ENCODE peak calls at places on chromosome 11, in six cellular contexts. H is pancreas, D is fibroblast of pulmonary artery, J is cardiac fibroblast, L is transverse colon, C is nephron progenitor cell. G is an unnamed sample.

GRCh38 chr11:16791494-16791961 is 53.1 kb downstream of the C11orf58 start:
- DNase-seq in L (no peak), C (no peak), H (no peak), D (peak; percentile 97), J (peak; percentile 95), G (no peak)

GRCh38 chr11:44623321-44623715 is 57.9 kb downstream of the CD82 start:
- DNase-seq in C (no peak), D (peak; percentile 18), H (no peak), J (no peak), L (peak; percentile 4), G (no peak)

GRCh38 chr11:28529540-28530410 is 421.6 kb downstream of the METTL15 start:
- DNase-seq in D (peak; percentile 85), J (peak; percentile 88), C (peak; percentile 4), H (no peak), L (no peak), G (peak; percentile 39)

GRCh38 chr11:12411806-12412727 is 34.7 kb downstream of the PARVA start:
- DNase-seq in C (peak; percentile 81), D (peak; percentile 91), J (peak; percentile 84), L (peak; percentile 69), H (no peak), G (peak; percentile 19)

GRCh38 chr11:121654506-121655480 is 202.0 kb upstream of the SORL1-AS1 start:
- DNase-seq in L (no peak), H (no peak), J (peak; percentile 25), C (no peak), D (peak; percentile 27), G (no peak)

GRCh38 chr11:128412847-128413791 is 174.2 kb downstream of the ETS1 start:
- DNase-seq in C (no peak), L (no peak), H (no peak), D (no peak), J (peak; percentile 48), G (peak; percentile 44)

GRCh38 chr11:20258496-20258895 is 98.2 kb upstream of the DBX1 start:
- DNase-seq in C (no peak), D (no peak), H (no peak), J (no peak), L (no peak), G (no peak)

GRCh38 chr11:67024410-67024809 is 1.5 kb downstream of the SYT12 start:
- DNase-seq in J (no peak), D (no peak), L (no peak), H (no peak), C (no peak), G (no peak)

GRCh38 chr11:6746086-6746618 is 25.6 kb downstream of the OR2AG2 start:
- DNase-seq in L (peak; percentile 55), J (peak; percentile 6), H (no peak), C (no peak), D (peak; percentile 13), G (peak; percentile 44)

GRCh38 chr11:128200467-128200866 is 386.9 kb downstream of the ETS1 start:
- DNase-seq in J (no peak), C (no peak), H (no peak), L (no peak), D (no peak), G (no peak)

GRCh38 chr11:15216678-15217077 is 102.0 kb downstream of the INSC start:
- DNase-seq in L (no peak), J (peak; percentile 9), D (no peak), C (no peak), H (no peak), G (peak; percentile 33)

GRCh38 chr11:11895672-11896071 is 53.9 kb downstream of the USP47 start:
- DNase-seq in J (peak; percentile 35), C (no peak), D (peak; percentile 26), L (no peak), H (no peak), G (no peak)

GRCh38 chr11:63673579-63673978 is 2.4 kb upstream of the ATL3 start:
- DNase-seq in H (no peak), C (no peak), D (no peak), L (no peak), J (peak; percentile 44), G (no peak)

GRCh38 chr11:38593649-38594048 is 1995.6 kb upstream of the RAG2 start:
- DNase-seq in C (no peak), D (peak; percentile 26), H (no peak), J (peak; percentile 45), L (no peak), G (no peak)

GRCh38 chr11:16382638-16383380 is 26.5 kb upstream of the SOX6 start:
- DNase-seq in J (peak; percentile 4), D (no peak), H (no peak), L (no peak), C (no peak), G (no peak)

GRCh38 chr11:100681064-100681502 is 6.0 kb upstream of the ARHGAP42 start:
- DNase-seq in C (peak; percentile 45), H (no peak), L (peak; percentile 89), J (peak; percentile 67), D (peak; percentile 8), G (peak; percentile 85)

GRCh38 chr11:114115406-114116054 is 56.0 kb downstream of the ZBTB16 start:
- DNase-seq in J (no peak), H (no peak), C (peak; percentile 33), D (no peak), L (no peak), G (no peak)

GRCh38 chr11:73221996-73222395 is 3.9 kb downstream of the P2RY2 start:
- DNase-seq in C (no peak), J (no peak), H (no peak), D (no peak), L (no peak), G (no peak)

GRCh38 chr11:5808500-5809121 is at the start of gene OR52N2:
- DNase-seq in C (peak; percentile 80), L (peak; percentile 73), J (peak; percentile 82), D (peak; percentile 81), H (peak; percentile 51), G (peak; percentile 50)

GRCh38 chr11:64560139-64560771 is 30.8 kb upstream of the SLC22A12 start:
- DNase-seq in C (no peak), H (no peak), J (no peak), D (no peak), L (peak; percentile 1), G (no peak)

GRCh38 chr11:86463955-86464354 is 89.3 kb downstream of the CCDC81 start:
- DNase-seq in L (no peak), J (no peak), H (no peak), C (no peak), D (no peak), G (no peak)

GRCh38 chr11:73334244-73335203 is 26.4 kb downstream of the ARHGEF17 start:
- DNase-seq in H (peak; percentile 58), L (peak; percentile 67), C (peak; percentile 38), J (peak; percentile 88), D (peak; percentile 85), G (peak; percentile 63)

GRCh38 chr11:102050927-102051575 is 3.8 kb downstream of the CFAP300 start:
- DNase-seq in J (no peak), L (no peak), H (no peak), C (no peak), D (no peak), G (no peak)

GRCh38 chr11:62398011-62398994 is 20.5 kb upstream of the SCGB1A1 start:
- DNase-seq in H (no peak), C (peak; percentile 33), L (no peak), D (peak; percentile 45), J (peak; percentile 18), G (no peak)

GRCh38 chr11:76778874-76779273 is 4.3 kb upstream of the TSKU start:
- DNase-seq in D (no peak), C (no peak), J (no peak), L (no peak), H (no peak), G (no peak)
- TF ChIP-seq CTCF in D (no peak), C (no peak), J (no peak), L (no peak), H (no peak), G (no peak)

DNA sequence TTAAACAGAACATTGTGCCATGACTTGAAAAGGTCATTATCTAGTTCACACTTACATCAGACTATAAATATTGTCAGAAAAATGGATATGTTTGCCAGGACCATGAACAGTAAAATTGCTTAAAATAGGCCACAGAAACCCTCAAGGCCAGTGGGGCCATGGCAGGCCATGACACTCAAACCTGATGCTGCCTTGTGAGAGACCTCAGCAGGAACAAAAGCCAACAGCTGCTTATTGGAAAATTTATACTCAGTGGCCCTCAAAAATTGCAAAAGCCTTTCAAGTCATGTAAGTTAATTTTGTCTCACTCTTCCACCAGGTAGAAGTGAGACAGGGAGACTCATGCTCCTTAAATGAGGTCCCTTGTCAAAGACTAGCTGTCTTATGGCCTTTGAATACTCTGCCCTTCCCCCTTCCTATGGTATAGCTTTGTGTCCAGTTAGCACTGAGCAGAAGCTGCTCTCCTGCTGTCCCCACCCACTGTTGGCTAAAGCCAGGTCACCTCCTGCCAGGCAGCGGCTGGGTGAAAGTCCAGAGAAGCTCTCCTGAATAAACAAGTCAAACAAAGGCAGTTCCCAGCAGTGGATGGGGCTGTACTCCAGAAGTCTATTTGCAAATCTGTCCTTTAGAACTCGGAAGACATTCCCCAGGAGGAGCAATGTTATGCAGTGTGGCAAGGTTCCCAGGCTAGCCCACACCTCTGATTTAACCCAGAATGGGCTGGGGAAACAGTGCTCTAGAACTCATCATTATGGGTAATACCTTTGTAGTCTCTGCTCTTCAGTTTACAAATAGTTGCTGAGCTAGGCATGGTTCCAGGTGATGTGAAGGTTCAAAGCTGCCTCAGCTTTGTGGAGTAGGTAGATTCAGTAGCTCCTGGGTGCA is 21.4 kb downstream of the ADM start:
- DNase-seq in D (peak; percentile 71), J (peak; percentile 45), C (no peak), H (peak; percentile 69), L (peak; percentile 77), G (no peak)
- TF ChIP-seq CTCF in D (no peak), J (no peak), C (no peak), H (no peak), L (no peak), G (no peak)

DNA sequence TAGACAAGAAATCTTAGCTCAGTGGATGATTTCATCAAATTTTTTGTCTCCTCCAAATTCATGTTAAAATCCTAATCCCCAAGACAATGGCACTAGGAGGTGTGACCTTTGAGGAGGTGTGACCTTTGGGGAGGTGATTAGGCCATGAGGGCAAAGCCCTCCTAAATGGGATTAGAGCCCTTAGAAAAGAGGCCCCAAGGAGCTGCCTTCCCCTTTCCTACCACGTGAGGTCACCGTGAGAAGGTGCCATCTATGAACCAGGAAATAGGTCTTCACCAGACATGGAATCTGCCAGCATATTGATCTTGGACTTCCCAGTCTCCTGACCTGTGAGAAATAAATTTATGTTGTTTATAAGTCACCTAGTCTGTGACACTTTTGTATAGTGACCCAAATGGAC is 138.7 kb downstream of the TRIM29 start:
- DNase-seq in C (no peak), L (no peak), D (no peak), H (no peak), J (no peak), G (no peak)
- TF ChIP-seq CTCF in C (no peak), L (no peak), D (no peak), H (no peak), J (no peak), G (no peak)

DNA sequence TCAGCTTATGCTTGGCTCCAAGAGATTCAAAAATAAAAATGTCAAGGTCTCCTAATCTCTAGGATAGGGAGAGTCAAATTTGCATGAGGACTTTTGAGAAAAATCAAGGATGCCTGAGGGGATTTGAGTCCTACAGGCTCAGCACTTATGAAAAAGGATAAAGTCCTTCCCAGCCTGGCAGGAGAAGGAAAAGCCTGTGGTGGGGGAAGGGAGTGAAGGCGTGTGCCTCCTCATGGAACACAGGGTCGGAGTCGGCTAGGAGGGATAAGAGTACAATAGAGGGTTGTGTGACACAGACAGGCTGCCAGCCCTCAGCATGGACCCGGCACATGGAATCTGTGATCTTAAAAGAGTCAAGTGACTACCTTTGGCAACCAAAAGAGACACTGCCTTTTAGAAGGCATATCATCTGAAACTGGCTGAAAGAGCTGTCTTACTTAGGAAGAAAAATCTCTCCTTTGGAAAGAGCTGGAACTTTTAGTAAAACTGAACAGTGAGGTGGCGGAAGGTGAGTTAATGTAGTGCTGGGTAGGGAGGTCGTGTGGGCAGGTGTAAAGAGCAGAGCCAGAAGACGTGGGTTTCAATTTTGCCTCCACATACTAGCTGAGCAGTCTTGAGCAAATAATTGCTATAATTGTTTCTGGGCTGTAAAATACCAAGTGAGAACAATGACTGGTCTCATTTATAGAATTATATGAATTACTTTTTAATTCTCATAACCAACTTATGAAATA is 58.8 kb upstream of the RDX start:
- DNase-seq in C (peak; percentile 4), J (no peak), H (no peak), L (no peak), D (no peak), G (no peak)
- TF ChIP-seq CTCF in C (no peak), J (no peak), H (no peak), L (no peak), D (no peak), G (no peak)

G was measured in GM20000.